ENCODE peak calls at places on chromosomes 11 and 22, in nine cellular contexts. W, Z, S, O, E, B, V, P and N are unnamed samples.

GRCh38 chr11:35103366-35104194 is 35.4 kb upstream of the CD44 start:
- DNase-seq in W (no peak), Z (no peak), S (no peak), O (no peak), E (peak), B (no peak), V (no peak), P (no peak), N (no peak)

GRCh38 chr22:22712092-22712658 is 67.8 kb downstream of the GGTLC2 start:
- DNase-seq in W (no peak), Z (no peak), S (no peak), O (peak), E (no peak), B (peak), V (no peak), P (no peak), N (no peak)

GRCh38 chr22:49300241-49300640 is 527.4 kb downstream of the BRD1 start:
- DNase-seq in W (no peak), Z (no peak), S (no peak), O (peak), E (no peak), B (no peak), V (no peak), P (peak), N (no peak)

GRCh38 chr22:28601915-28602314 is 77.7 kb downstream of the TTC28 start:
- DNase-seq in W (no peak), Z (no peak), S (no peak), O (no peak), E (no peak), B (no peak), V (no peak), P (no peak), N (no peak)

GRCh38 chr11:88313441-88313840 is 24.1 kb downstream of the CTSC start:
- DNase-seq in W (no peak), Z (no peak), S (no peak), O (no peak), E (no peak), B (no peak), V (no peak), P (no peak), N (no peak)

GRCh38 chr11:33970984-33971466 is 79.1 kb upstream of the LMO2 start:
- DNase-seq in W (peak), Z (peak), S (peak), O (peak), E (peak), B (peak), V (no peak), P (no peak), N (peak)

GRCh38 chr11:122663764-122664163 is 8.2 kb downstream of the UBASH3B start:
- DNase-seq in W (no peak), Z (no peak), S (no peak), O (no peak), E (no peak), B (no peak), V (no peak), P (peak), N (no peak)

GRCh38 chr11:124301482-124301881 is 12.3 kb downstream of the OR8D1 start:
- DNase-seq in W (peak), Z (no peak), S (no peak), O (no peak), E (no peak), B (no peak), V (no peak), P (no peak), N (peak)

DNA sequence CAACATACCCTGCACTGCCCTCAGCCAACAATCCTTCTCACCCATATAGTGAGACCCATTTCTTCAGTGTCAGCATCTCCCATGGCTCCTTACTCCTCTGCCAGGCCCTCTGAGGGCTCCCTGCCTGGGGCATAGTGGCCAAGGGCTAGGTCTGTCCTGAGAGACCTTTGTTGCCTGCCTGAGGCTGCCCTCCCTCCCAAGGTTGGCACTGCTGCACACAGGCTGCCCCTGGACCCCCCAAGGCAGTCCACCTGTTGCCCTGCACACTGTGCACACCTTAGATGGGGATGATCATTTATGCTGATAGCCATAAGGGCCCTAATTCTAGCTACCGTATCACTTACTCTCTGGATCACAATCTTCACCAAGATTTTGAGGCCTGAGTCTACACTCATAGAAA is 57.0 kb upstream of the SUSD2 start:
- DNase-seq in W (no peak), Z (no peak), S (no peak), O (no peak), E (no peak), B (no peak), V (no peak), P (no peak), N (no peak)
- H3K4me3 ChIP-seq in W (no peak), Z (no peak), S (no peak), O (no peak), E (no peak), B (no peak), V (no peak), P (no peak), N (no peak)

GRCh38 chr11:107856981-107857517 is 1.5 kb downstream of the SLC35F2 start:
- DNase-seq in W (no peak), Z (no peak), S (no peak), O (peak), E (no peak), B (no peak), V (no peak), P (no peak), N (no peak)
- H3K4me3 ChIP-seq in W (no peak), Z (peak), S (peak), O (no peak), E (peak), B (no peak), V (peak), P (no peak), N (peak)

DNA sequence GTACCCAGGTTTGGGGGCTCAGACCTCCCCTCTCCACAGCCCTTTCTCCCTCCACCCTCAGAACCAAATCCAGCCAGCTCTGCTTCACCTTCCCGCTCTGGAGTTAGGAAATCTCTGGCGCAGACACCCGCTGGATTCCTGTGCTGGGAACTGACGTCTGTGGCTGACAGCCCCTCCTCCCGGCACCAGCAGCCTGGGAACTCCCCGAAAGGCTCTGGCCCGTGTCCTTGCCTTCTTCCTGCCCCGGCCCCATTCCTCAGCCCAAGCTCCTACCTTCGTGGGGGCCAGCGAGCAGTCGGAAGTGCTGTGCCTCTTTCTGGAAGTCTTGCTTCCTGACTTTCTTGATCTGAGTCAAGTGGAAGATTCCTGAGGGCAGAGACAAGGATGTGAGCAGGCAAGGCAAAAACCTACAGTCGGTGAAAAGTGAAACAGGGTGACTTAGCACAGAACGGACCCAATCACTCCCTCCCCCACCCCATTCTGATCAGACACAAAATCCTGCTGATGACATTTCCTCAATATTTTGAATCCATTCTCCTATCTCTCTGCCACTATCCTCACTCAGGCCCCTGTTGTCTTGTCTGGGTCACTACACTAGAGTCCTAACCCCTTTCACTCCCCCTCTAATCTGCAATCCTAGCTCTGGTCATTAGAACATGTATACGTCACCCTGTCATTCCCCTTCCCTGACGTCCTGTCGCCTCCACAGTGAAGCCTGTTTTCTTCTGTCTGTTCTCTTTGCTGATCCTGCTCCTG is 34.1 kb downstream of the CHRDL2 start:
- DNase-seq in W (peak), Z (peak), S (peak), O (peak), E (peak), B (peak), V (no peak), P (peak), N (peak)
- H3K4me3 ChIP-seq in W (no peak), Z (no peak), S (peak), O (no peak), E (no peak), B (no peak), V (no peak), P (no peak), N (no peak)

DNA sequence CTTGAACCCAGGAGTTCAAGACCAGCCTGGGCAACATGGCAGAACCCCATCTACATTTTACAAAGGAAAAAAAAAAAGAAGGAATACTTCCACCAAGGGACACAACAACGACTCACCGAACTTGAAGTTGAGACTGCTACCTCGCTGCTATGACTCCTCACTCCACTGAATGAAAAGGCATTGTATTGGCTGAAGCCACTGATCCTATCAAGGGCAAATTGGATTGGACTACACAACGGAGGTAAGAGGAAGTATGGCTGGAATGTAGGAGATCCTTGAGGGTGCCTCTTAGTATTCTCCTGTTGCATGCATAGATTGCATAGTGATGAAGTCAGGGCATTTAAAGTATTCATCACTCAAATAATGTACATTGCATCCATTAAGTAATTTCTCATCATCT is 97.9 kb downstream of the CWF19L2 start:
- DNase-seq in W (no peak), Z (no peak), S (no peak), O (no peak), E (no peak), B (no peak), V (no peak), P (no peak), N (no peak)
- H3K4me3 ChIP-seq in W (no peak), Z (no peak), S (no peak), O (no peak), E (no peak), B (no peak), V (no peak), P (no peak), N (no peak)

GRCh38 chr22:33850227-33850626 is 70.0 kb downstream of the LARGE1 start:
- DNase-seq in W (no peak), Z (no peak), S (no peak), O (no peak), E (no peak), B (no peak), V (no peak), P (no peak), N (no peak)
- H3K4me3 ChIP-seq in W (no peak), Z (no peak), S (no peak), O (no peak), E (no peak), B (no peak), V (no peak), P (no peak), N (no peak)

GRCh38 chr11:65131895-65132237 is 2.5 kb downstream of the SYVN1 start:
- DNase-seq in W (no peak), Z (no peak), S (no peak), O (no peak), E (no peak), B (no peak), V (no peak), P (no peak), N (no peak)
- H3K4me3 ChIP-seq in W (no peak), Z (no peak), S (no peak), O (no peak), E (no peak), B (peak), V (no peak), P (no peak), N (no peak)

GRCh38 chr11:73375830-73376167 is 400 bp upstream of the RELT start:
- DNase-seq in W (no peak), Z (no peak), S (no peak), O (no peak), E (no peak), B (no peak), V (no peak), P (no peak), N (no peak)
- H3K4me3 ChIP-seq in W (no peak), Z (no peak), S (peak), O (no peak), E (no peak), B (peak), V (peak), P (no peak), N (peak)